ENCODE peak calls at places on chromosomes 16 and 17, in ten cellular contexts. N is spleen, A is ovary, O is lower leg skin, G is BJ, R is fibroblast of pulmonary artery, K is neural progenitor cell, C is AG04450, F is Caco-2, L is heart left ventricle. H is an unnamed sample.

GRCh38 chr16:87363771-87364476 is 19.7 kb downstream of the FBXO31 start:
- DNase-seq in G (no peak), O (no peak), A (peak), L (peak), R (no peak), K (no peak), F (no peak), C (no peak), N (no peak), H (no peak)

GRCh38 chr17:56661906-56662305 is 68.4 kb downstream of the NOG start:
- DNase-seq in O (no peak), C (no peak), F (no peak), N (no peak), G (no peak), A (no peak), K (peak), R (no peak), L (no peak), H (no peak)

GRCh38 chr17:64689106-64689505 is 27.0 kb upstream of the SMURF2 start:
- DNase-seq in F (no peak), C (no peak), L (no peak), N (no peak), O (no peak), K (no peak), G (no peak), A (no peak), R (no peak), H (no peak)

GRCh38 chr17:42266918-42267766 is 9.0 kb downstream of the STAT5B start:
- DNase-seq in C (peak), O (no peak), A (no peak), N (no peak), K (no peak), L (no peak), G (peak), R (peak), F (no peak), H (peak)

GRCh38 chr17:55783684-55784245 is 32.9 kb downstream of the PCTP start:
- DNase-seq in C (no peak), F (no peak), R (peak), L (peak), G (peak), N (no peak), O (peak), A (no peak), K (no peak), H (no peak)

GRCh38 chr16:74448990-74449389 is 27.7 kb upstream of the CLEC18B start:
- DNase-seq in K (no peak), R (peak), A (peak), F (no peak), O (no peak), N (no peak), G (peak), L (peak), C (peak), H (peak)

GRCh38 chr17:57966875-57967274 is 11.7 kb upstream of the CUEDC1 start:
- DNase-seq in F (no peak), N (no peak), A (no peak), G (no peak), K (no peak), C (no peak), O (peak), L (no peak), R (no peak), H (no peak)

GRCh38 chr17:28227278-28228108 is 91.5 kb upstream of the TMEM97 start:
- DNase-seq in A (peak), F (peak), G (no peak), C (no peak), L (no peak), R (peak), K (peak), O (peak), N (peak), H (peak)

GRCh38 chr16:30184430-30185140 is 1.2 kb downstream of the CORO1A start:
- DNase-seq in C (no peak), L (peak), R (no peak), G (no peak), K (no peak), F (no peak), O (no peak), N (peak), A (peak), H (peak)

GRCh38 chr17:79075861-79076406 is 1.3 kb downstream of the ENGASE start:
- DNase-seq in C (no peak), L (no peak), G (no peak), O (no peak), F (no peak), A (no peak), K (no peak), N (peak), R (no peak), H (no peak)

DNA sequence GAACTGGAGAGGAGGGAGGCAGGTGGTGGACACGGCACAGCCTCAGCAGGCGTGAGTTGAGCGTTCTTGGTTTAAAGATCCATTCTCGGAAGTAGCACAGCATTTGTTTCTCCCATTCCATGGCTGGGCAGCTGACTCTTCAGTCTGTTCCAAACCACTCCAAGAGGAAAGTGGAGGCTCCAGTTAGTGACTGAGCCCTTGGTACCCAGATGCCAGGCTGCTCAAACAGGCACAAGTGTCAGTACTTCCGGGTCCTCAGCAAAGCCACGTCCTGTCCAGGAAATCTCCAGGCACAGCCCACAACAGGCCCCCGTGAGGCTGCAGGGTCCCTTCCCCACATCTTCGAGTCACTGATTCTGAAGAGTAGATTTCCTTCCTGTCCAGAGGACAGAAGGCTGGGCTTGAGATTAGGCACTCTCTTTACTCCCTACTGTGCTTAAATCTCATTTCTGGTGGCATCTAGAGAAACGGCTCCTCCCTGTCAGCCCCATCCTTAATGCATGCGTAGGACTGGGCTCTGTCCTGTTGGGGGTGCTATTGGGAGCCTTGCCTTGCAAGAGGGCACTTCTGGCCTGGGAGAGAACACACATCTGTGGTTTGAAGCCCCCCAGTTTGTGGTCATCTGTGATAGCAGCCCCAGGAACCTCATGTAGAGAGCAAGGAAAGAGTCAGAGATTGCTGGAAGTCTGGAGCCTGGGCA is 39.7 kb upstream of the NAT9 start:
- DNase-seq in L (no peak), N (no peak), F (peak), K (peak), R (no peak), A (no peak), O (no peak), G (no peak), C (no peak), H (no peak)
- TF ChIP-seq CTCF in L (peak), N (no peak), F (peak), K (peak), R (peak), A (no peak), O (no peak), G (peak), C (no peak), H (peak)

GRCh38 chr16:19210968-19211367 is 42.9 kb downstream of the SYT17 start:
- DNase-seq in R (no peak), K (no peak), C (no peak), F (no peak), G (no peak), N (peak), L (no peak), A (no peak), O (no peak), H (no peak)
- H3K4me3 ChIP-seq in R (no peak), K (no peak), C (no peak), F (no peak), G (no peak), N (peak), L (no peak), A (no peak), O (no peak), H (no peak)

DNA sequence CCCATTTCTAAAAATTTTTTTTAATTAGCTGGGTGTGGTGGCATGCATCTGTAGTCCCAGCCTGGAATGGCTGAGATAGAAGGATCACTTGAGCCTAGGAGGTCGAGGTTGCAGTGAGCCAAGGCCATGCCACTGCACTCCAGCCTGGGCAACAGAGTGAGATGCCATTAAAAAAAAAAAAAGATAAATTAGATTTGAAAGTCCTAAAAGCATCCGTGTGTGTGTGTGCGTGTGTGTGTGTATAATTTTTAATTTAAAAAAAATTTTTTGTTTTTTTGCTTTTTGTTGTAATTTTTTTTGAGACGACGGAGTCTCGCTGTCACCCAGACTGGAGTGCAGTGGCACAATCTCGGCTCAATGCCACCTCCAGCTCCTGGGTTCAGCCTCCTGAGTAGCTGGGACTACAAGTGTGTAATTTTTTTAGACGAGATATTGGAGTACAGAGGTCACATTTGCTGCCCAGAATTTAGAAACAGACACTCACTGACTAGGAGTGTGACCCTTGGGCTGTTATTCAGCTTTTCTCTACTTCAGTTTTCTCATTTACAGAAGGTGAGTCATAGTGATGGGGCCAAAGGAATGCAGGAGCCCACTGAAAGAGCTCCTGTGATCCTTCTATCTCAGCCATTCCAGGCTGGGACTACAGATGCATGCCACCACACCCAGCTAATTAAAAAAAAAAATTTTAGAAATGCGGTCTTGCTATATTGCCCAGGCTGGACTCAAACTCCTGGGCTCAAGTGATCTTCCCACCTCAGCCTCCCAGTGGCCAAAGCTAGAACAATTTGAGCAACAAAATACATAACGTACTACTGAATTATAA is 25.5 kb upstream of the TBX4 start:
- DNase-seq in N (no peak), A (no peak), C (no peak), K (no peak), O (no peak), F (peak), G (peak), L (no peak), R (no peak), H (no peak)
- TF ChIP-seq CTCF in N (no peak), A (no peak), C (peak), K (no peak), O (no peak), F (peak), G (peak), L (no peak), R (no peak), H (no peak)

DNA sequence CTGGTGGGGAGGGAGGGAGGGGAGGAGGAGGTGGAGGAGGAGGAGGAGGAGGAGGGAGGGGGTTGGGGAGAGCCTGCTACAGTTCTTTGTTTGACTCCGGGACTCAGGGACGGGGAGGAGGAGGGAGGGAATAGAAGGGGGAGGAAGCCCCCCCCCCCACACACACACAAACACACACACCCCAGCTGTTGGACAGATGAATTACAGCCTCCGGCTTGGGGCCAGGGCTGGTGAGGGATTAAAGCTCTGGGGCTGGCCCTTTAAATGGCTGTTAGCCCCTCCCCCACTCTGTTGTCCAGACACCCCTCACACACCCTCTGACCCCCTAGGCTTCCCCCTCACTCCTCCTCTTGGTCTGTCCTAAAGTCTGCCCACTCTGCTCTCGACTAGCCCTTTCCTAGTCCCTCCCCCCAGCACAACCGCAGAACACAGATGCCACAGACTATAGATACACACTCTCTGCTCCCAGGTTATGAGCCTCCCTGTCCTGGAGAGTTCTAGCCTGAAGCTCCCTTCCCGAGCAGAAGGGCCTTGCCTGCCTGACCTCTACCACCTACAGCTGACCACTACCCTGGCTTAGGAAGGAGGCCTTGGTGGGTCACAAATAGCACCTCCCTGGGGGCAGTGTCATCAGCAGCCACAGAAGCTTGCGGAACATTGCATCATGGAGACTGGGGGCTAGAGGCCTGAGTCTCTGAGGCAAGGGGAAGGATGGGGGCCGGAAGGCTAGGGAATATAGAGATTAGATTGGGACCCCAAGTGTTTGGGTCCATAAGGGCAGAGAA is 4.5 kb downstream of the KDM6B start:
- DNase-seq in G (no peak), R (peak), O (peak), K (peak), F (peak), A (peak), N (peak), C (no peak), L (peak), H (no peak)
- H3K4me3 ChIP-seq in G (peak), R (peak), O (no peak), K (peak), F (peak), A (peak), N (peak), C (peak), L (no peak), H (peak)

DNA sequence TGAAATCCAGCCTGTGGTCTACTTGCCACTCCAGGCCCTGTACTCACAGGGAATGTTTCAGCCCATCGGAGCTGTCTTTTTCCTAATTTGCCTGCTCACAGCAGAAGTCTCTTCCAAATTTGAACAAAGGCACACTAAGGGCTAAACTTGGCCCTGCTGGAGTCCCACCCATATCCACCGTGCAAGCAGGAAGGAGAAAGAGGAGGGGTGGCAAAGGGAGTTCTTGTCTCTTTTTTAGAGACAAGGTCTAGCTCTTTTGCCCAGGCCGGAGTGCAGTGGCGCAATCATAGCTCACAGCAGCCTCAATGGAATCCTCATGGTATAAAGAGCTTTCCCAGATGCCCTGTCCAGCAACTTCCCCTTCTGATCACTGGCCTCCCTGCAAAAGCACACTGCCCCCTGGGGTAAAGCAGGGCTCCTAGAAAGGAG is 2.7 kb upstream of the PRM1 start:
- DNase-seq in O (no peak), G (no peak), K (peak), L (no peak), C (no peak), R (peak), A (no peak), N (no peak), F (peak), H (no peak)
- TF ChIP-seq CTCF in O (no peak), G (peak), K (no peak), L (no peak), C (peak), R (peak), A (no peak), N (no peak), F (peak), H (no peak)

DNA sequence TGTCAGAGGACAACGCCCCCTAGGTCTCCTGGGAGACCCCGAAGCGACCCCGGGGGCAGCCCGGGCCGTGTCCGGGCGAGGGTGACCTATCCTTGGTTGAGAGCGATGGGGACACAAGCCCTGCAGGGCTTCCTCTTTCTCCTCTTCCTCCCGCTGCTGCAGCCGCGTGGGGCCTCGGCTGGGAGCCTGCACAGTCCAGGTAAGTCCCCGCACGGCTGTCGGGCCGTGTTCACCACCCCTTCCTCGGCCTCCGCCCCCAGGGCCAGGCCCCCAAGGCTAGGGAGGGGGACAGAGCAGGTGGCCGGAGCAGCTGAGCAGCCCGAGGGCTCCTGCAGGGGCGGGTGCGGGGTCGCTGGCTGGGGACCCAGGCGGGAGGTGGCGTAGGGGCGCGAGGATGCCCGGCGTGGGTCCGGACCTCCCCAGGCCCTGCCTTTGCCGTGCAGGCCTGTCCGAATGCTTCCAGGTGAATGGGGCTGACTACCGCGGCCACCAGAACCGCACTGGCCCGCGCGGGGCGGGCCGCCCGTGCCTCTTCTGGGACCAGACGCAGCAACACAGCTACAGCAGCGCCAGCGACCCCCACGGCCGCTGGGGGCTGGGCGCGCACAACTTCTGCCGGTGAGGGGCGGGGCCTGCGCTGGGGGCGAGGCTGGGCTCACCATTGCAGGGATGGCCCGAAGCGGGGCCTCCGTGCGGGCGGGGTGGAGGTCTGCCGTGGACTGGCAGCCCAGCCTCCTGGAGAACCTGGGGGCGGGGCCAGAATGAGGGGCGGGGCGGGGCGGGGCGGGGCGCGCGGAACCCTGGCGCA is 545 bp downstream of the KREMEN2 start:
- DNase-seq in N (peak), G (no peak), O (peak), A (no peak), R (no peak), C (no peak), F (peak), K (peak), L (no peak), H (peak)
- H3K4me3 ChIP-seq in N (peak), G (peak), O (no peak), A (no peak), R (no peak), C (peak), F (peak), K (peak), L (peak), H (peak)

H was measured in bronchial epithelial cell.